ENCODE peak calls at places on chromosomes 4 and X, in ten cellular contexts. Q, W, E, L, R, D, S, V, F and M are unnamed samples.

GRCh38 chr4:26900765-26901164 is 40.1 kb downstream of the STIM2 start:
- DNase-seq in Q (no peak), W (no peak), E (no peak), L (no peak), R (no peak), D (no peak), S (no peak), V (no peak), F (no peak), M (no peak)

GRCh38 chr4:66506985-66507384 is 836.7 kb upstream of the EPHA5 start:
- DNase-seq in Q (no peak), W (no peak), E (no peak), L (no peak), R (no peak), D (no peak), S (no peak), V (no peak), F (no peak), M (no peak)

GRCh38 chrX:35786271-35786670 is 11.9 kb upstream of the MAGEB16 start:
- DNase-seq in Q (no peak), W (no peak), E (no peak), L (no peak), R (no peak), D (no peak), S (no peak), V (no peak), F (no peak), M (no peak)

GRCh38 chr4:47562297-47562696 is 77.2 kb downstream of the ATP10D start:
- DNase-seq in Q (no peak), W (no peak), E (no peak), L (no peak), R (no peak), D (no peak), S (no peak), V (no peak), F (no peak), M (no peak)

GRCh38 chr4:61517144-61517543 is 317.0 kb downstream of the ADGRL3 start:
- DNase-seq in Q (no peak), W (no peak), E (no peak), L (peak; percentile 56), R (no peak), D (no peak), S (peak; percentile 33), V (no peak), F (no peak), M (no peak)

GRCh38 chr4:174869334-174869733 is 40.3 kb upstream of the GLRA3 start:
- DNase-seq in Q (no peak), W (no peak), E (no peak), L (no peak), R (no peak), D (no peak), S (no peak), V (no peak), F (no peak), M (no peak)

GRCh38 chrX:34884693-34885277 is 57.8 kb upstream of the FAM47B start:
- DNase-seq in Q (peak; percentile 33), W (peak; percentile 4), E (no peak), L (no peak), R (no peak), D (no peak), S (no peak), V (no peak), F (no peak), M (no peak)

GRCh38 chrX:24306430-24306829 is 7.4 kb downstream of the SUPT20HL2 start:
- DNase-seq in Q (no peak), W (no peak), E (no peak), L (peak; percentile 21), R (peak; percentile 10), D (no peak), S (no peak), V (no peak), F (no peak), M (no peak)

GRCh38 chr4:53088132-53088531 is 226.0 kb downstream of the RASL11B start:
- DNase-seq in Q (no peak), W (no peak), E (no peak), L (no peak), R (no peak), D (no peak), S (no peak), V (no peak), F (no peak), M (no peak)

GRCh38 chr4:82491251-82491960 is 61.0 kb downstream of the ENOPH1 start:
- DNase-seq in Q (no peak), W (no peak), E (no peak), L (no peak), R (no peak), D (no peak), S (no peak), V (peak; percentile 47), F (no peak), M (no peak)

GRCh38 chr4:74926007-74926406 is 6.9 kb upstream of the PARM1 start:
- DNase-seq in Q (no peak), W (no peak), E (no peak), L (no peak), R (no peak), D (no peak), S (no peak), V (no peak), F (no peak), M (no peak)

GRCh38 chr4:4856071-4857000 is 3.1 kb upstream of the MSX1 start:
- DNase-seq in Q (no peak), W (no peak), E (peak; percentile 45), L (no peak), R (peak; percentile 32), D (no peak), S (no peak), V (no peak), F (peak; percentile 70), M (peak; percentile 82)

GRCh38 chr4:84562156-84562555 is 20.8 kb upstream of the CDS1 start:
- DNase-seq in Q (no peak), W (no peak), E (no peak), L (no peak), R (no peak), D (no peak), S (no peak), V (no peak), F (no peak), M (no peak)

GRCh38 chr4:188971125-188971524 is 831.9 kb downstream of the TRIML1 start:
- DNase-seq in Q (no peak), W (no peak), E (no peak), L (no peak), R (no peak), D (no peak), S (no peak), V (no peak), F (peak; percentile 9), M (no peak)

GRCh38 chr4:16001484-16001858 is 38.5 kb upstream of the FGFBP2 start:
- DNase-seq in Q (peak; percentile 58), W (peak; percentile 48), E (peak; percentile 89), L (peak; percentile 43), R (peak; percentile 62), D (peak; percentile 13), S (peak; percentile 48), V (peak; percentile 48), F (peak; percentile 76), M (no peak)

GRCh38 chr4:2837904-2838496 is 5.6 kb upstream of the ADD1 start:
- DNase-seq in Q (no peak), W (peak; percentile 32), E (peak; percentile 76), L (no peak), R (no peak), D (no peak), S (peak; percentile 53), V (peak; percentile 37), F (peak; percentile 30), M (peak; percentile 62)

GRCh38 chrX:139924069-139924695 is 8.7 kb downstream of the ATP11C start:
- DNase-seq in Q (no peak), W (no peak), E (no peak), L (no peak), R (no peak), D (no peak), S (no peak), V (no peak), F (no peak), M (no peak)

GRCh38 chr4:156280726-156281125 is 327.1 kb upstream of the CTSO start:
- DNase-seq in Q (no peak), W (no peak), E (no peak), L (no peak), R (no peak), D (no peak), S (no peak), V (no peak), F (no peak), M (no peak)
- TF ChIP-seq EP300 in Q (no peak), W (no peak), E (no peak), L (no peak), R (no peak), D (no peak), S (no peak), V (no peak), F (no peak), M (no peak)

GRCh38 chrX:45748443-45748842 is 547.8 kb upstream of the DIPK2B start:
- DNase-seq in Q (no peak), W (no peak), E (no peak), L (no peak), R (no peak), D (no peak), S (no peak), V (no peak), F (no peak), M (no peak)
- TF ChIP-seq EP300 in Q (no peak), W (no peak), E (no peak), L (no peak), R (no peak), D (no peak), S (no peak), V (no peak), F (no peak), M (no peak)

GRCh38 chrX:142036111-142036510 is 132.4 kb downstream of the MAGEC1 start:
- DNase-seq in Q (no peak), W (no peak), E (no peak), L (no peak), R (no peak), D (no peak), S (no peak), V (no peak), F (no peak), M (no peak)

GRCh38 chrX:142043196-142043595 is 139.5 kb downstream of the MAGEC1 start:
- DNase-seq in Q (no peak), W (no peak), E (no peak), L (no peak), R (no peak), D (no peak), S (no peak), V (no peak), F (no peak), M (no peak)

DNA sequence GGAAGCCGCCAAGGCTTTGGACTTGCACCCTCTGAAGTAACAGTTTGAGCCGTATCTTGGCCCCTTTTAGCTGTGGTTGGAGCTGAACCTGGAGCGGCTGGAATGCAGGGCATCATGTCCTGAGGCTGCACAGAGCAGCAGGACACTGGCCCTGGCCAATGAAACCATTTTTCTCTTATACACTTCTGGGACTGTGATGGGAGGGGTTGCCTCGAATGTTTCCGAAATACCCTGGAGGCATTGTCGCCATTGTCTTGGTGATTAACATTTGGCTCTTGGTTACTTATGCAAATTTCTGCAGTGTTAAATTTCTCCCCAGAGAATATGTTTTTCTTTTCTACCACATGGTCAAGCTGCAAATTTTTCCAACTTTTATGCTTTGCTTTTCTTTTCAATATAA is 137.2 kb downstream of the MAGEC1 start:
- DNase-seq in Q (no peak), W (no peak), E (no peak), L (no peak), R (no peak), D (no peak), S (no peak), V (no peak), F (no peak), M (no peak)
- TF ChIP-seq EP300 in Q (no peak), W (no peak), E (no peak), L (no peak), R (no peak), D (no peak), S (no peak), V (no peak), F (no peak), M (no peak)

GRCh38 chr4:95985791-95986190 is 145.9 kb downstream of the PDHA2 start:
- DNase-seq in Q (no peak), W (no peak), E (no peak), L (no peak), R (no peak), D (no peak), S (no peak), V (no peak), F (no peak), M (no peak)
- TF ChIP-seq EP300 in Q (no peak), W (no peak), E (no peak), L (no peak), R (no peak), D (no peak), S (no peak), V (no peak), F (no peak), M (no peak)